ENCODE peak calls at places on chromosomes 6 and 20, in five cellular contexts. W is GM06990, C is mammary epithelial cell, S is astrocyte of the cerebellum, J is progenitor cell of endocrine pancreas. Z is an unnamed sample.

GRCh38 chr6:20835315-20836010 is 301.2 kb downstream of the CDKAL1 start:
- DNase-seq in W (no peak), C (peak; percentile 84), S (no peak), J (no peak), Z (peak; percentile 88)

GRCh38 chr6:112337209-112337638 is 9.9 kb upstream of the RFPL4B start:
- DNase-seq in W (no peak), C (peak; percentile 52), S (peak; percentile 70), J (peak; percentile 18), Z (peak; percentile 76)

GRCh38 chr20:43721429-43722152 is 5.2 kb downstream of the GTSF1L start:
- DNase-seq in W (no peak), C (no peak), S (no peak), J (no peak), Z (peak; percentile 24)

GRCh38 chr6:46996860-46997641 is 45.1 kb downstream of the ADGRF1 start:
- DNase-seq in W (no peak), C (peak; percentile 55), S (no peak), J (no peak), Z (peak; percentile 14)

GRCh38 chr6:52388790-52389189 is 26.8 kb downstream of the PAQR8 start:
- DNase-seq in W (no peak), C (no peak), S (no peak), J (no peak), Z (no peak)

GRCh38 chr6:3571206-3571815 is 114.5 kb upstream of the SLC22A23 start:
- DNase-seq in W (no peak), C (no peak), S (no peak), J (no peak), Z (no peak)

GRCh38 chr6:46248143-46248542 is 77.4 kb upstream of the ENPP5 start:
- DNase-seq in W (no peak), C (no peak), S (no peak), J (no peak), Z (no peak)

GRCh38 chr6:118663993-118664985 is 12.9 kb upstream of the CEP85L start:
- DNase-seq in W (no peak), C (no peak), S (no peak), J (no peak), Z (no peak)

GRCh38 chr6:157644043-157644810 is 178.8 kb upstream of the SNX9 start:
- DNase-seq in W (no peak), C (peak; percentile 39), S (no peak), J (no peak), Z (peak; percentile 64)

GRCh38 chr20:9467995-9468394 is 46.4 kb upstream of the LAMP5 start:
- DNase-seq in W (no peak), C (no peak), S (no peak), J (no peak), Z (no peak)

GRCh38 chr20:19727251-19727847 is 30.7 kb upstream of the RIN2 start:
- DNase-seq in W (no peak), C (no peak), S (no peak), J (no peak), Z (no peak)

GRCh38 chr6:165766457-165766856 is 103.4 kb upstream of the PDE10A start:
- DNase-seq in W (no peak), C (no peak), S (peak; percentile 12), J (no peak), Z (peak; percentile 45)

GRCh38 chr6:146543211-146543939 is at the start of gene RAB32:
- DNase-seq in W (peak; percentile 57), C (peak; percentile 94), S (peak; percentile 83), J (peak; percentile 85), Z (peak; percentile 88)

GRCh38 chr20:34712525-34713192 is 8.5 kb downstream of the TP53INP2 start:
- DNase-seq in W (no peak), C (no peak), S (no peak), J (no peak), Z (no peak)

GRCh38 chr6:154039231-154039842 is at the start of gene OPRM1:
- DNase-seq in W (peak; percentile 17), C (peak; percentile 24), S (peak; percentile 28), J (peak; percentile 85), Z (peak; percentile 69)

GRCh38 chr6:139457482-139457881 is 83.0 kb upstream of the CITED2 start:
- DNase-seq in W (no peak), C (no peak), S (no peak), J (no peak), Z (peak; percentile 17)

GRCh38 chr6:109351231-109352132 is 30.8 kb downstream of the CD164 start:
- DNase-seq in W (no peak), C (peak; percentile 32), S (no peak), J (no peak), Z (peak; percentile 21)

GRCh38 chr6:137738197-137738596 is 128.9 kb upstream of the TNFAIP3 start:
- DNase-seq in W (no peak), C (peak; percentile 79), S (peak; percentile 53), J (no peak), Z (peak; percentile 62)

GRCh38 chr6:108562503-108562993 is 1.8 kb downstream of the FOXO3 start:
- DNase-seq in W (peak; percentile 18), C (peak; percentile 90), S (no peak), J (no peak), Z (peak; percentile 90)

GRCh38 chr20:53736757-53737403 is 143.2 kb upstream of the ZNF217 start:
- DNase-seq in W (no peak), C (peak; percentile 57), S (no peak), J (no peak), Z (peak; percentile 41)

GRCh38 chr20:61636531-61637116 is 384.6 kb downstream of the CDH4 start:
- DNase-seq in W (no peak), C (no peak), S (no peak), J (no peak), Z (no peak)

GRCh38 chr20:31712564-31713311 is 9.9 kb downstream of the BCL2L1 start:
- DNase-seq in W (no peak), C (peak; percentile 85), S (peak; percentile 93), J (peak; percentile 41), Z (peak; percentile 79)

GRCh38 chr6:81766482-81767069 is 14.1 kb upstream of the TENT5A start:
- DNase-seq in W (no peak), C (peak; percentile 76), S (peak; percentile 93), J (no peak), Z (peak; percentile 58)

GRCh38 chr6:16747232-16748027 is 13.8 kb downstream of the ATXN1 start:
- DNase-seq in W (no peak), C (peak; percentile 80), S (no peak), J (no peak), Z (peak; percentile 93)

GRCh38 chr6:142746524-142746923 is 198.5 kb downstream of the HIVEP2 start:
- DNase-seq in W (no peak), C (no peak), S (no peak), J (peak; percentile 14), Z (peak; percentile 16)

GRCh38 chr6:1524040-1524480 is 85.7 kb upstream of the FOXC1 start:
- DNase-seq in W (peak; percentile 37), C (peak; percentile 64), S (no peak), J (peak; percentile 34), Z (peak; percentile 73)

GRCh38 chr20:3818155-3819151 is 1.9 kb upstream of the AP5S1 start:
- DNase-seq in W (no peak), C (peak; percentile 74), S (peak; percentile 59), J (peak; percentile 69), Z (peak; percentile 77)

GRCh38 chr6:7138921-7139358 is 31.2 kb downstream of the RREB1 start:
- DNase-seq in W (no peak), C (peak; percentile 49), S (no peak), J (peak; percentile 27), Z (no peak)

GRCh38 chr6:31076611-31077010 is 35.8 kb downstream of the C6orf15 start:
- DNase-seq in W (no peak), C (no peak), S (no peak), J (no peak), Z (no peak)

GRCh38 chr6:31081872-31082271 is 30.5 kb downstream of the C6orf15 start:
- DNase-seq in W (no peak), C (no peak), S (no peak), J (no peak), Z (peak; percentile 37)

GRCh38 chr6:31075528-31075927 is 36.8 kb downstream of the C6orf15 start:
- DNase-seq in W (no peak), C (peak; percentile 63), S (no peak), J (no peak), Z (peak; percentile 56)

GRCh38 chr6:31083742-31084354 is 28.5 kb downstream of the C6orf15 start:
- DNase-seq in W (no peak), C (no peak), S (no peak), J (peak; percentile 20), Z (peak; percentile 48)

GRCh38 chr6:31079656-31080261 is 32.6 kb downstream of the C6orf15 start:
- DNase-seq in W (peak; percentile 41), C (peak; percentile 49), S (peak; percentile 49), J (peak; percentile 47), Z (peak; percentile 70)
- TF ChIP-seq CTCF in W (peak; percentile 86), C (peak; percentile 72), S (peak; percentile 91), J (peak; percentile 79), Z (peak; percentile 85)

GRCh38 chr6:123363912-123364311 is 272.8 kb downstream of the TRDN start:
- DNase-seq in W (no peak), C (no peak), S (no peak), J (no peak), Z (no peak)

DNA sequence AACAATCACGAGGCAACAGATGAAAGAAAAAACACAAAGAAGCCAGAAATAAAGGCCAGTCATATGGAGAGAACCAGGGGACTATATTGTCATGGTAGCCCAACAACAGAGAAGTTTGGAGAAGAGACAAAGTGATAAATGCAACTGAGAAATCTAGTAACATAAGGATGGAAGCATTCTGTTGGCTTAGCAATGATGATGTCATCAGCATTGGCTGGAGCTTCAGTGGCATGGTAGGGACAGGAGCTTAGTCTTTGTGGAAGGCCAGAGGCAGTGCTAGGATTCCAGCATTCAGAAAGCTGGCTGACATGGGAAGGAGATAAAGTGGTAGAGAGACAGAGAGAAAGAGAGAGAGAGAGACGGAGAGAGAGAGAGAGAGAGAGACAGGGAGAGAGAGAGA is 276.4 kb downstream of the TRDN start:
- DNase-seq in W (no peak), C (no peak), S (no peak), J (no peak), Z (no peak)
- TF ChIP-seq CTCF in W (no peak), C (no peak), S (no peak), J (no peak), Z (no peak)

DNA sequence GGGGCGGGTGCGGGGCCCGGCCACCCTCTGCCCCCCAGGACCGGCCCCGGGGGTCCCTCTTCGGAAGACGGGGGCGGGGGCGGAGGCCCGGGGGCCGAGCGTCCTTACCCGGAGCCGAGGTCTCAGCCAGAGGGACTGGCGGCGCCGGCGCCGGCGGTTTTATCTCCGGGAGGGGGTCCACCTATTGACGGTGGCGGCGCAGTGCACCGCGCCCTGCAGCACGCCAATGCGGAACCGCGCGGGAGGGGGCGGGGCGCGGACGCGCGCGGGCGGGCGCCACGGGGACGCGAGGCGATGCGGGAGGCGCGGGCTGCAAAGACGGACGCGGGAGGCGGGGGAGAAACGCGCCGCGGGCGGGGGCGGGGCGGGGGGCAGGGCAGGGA is at the start of gene EEF1A2:
- DNase-seq in W (no peak), C (no peak), S (no peak), J (peak; percentile 23), Z (no peak)
- TF ChIP-seq CTCF in W (no peak), C (no peak), S (no peak), J (no peak), Z (no peak)

GRCh38 chr6:150352321-150353296 is 16.2 kb upstream of the IYD start:
- DNase-seq in W (no peak), C (peak; percentile 13), S (peak; percentile 37), J (no peak), Z (peak; percentile 17)
- TF ChIP-seq CTCF in W (no peak), C (no peak), S (no peak), J (no peak), Z (no peak)

GRCh38 chr6:5746392-5747140 is 260.2 kb downstream of the NRN1 start:
- DNase-seq in W (no peak), C (no peak), S (no peak), J (no peak), Z (peak; percentile 19)
- TF ChIP-seq CTCF in W (peak; percentile 39), C (no peak), S (peak; percentile 26), J (peak; percentile 33), Z (peak; percentile 30)